ENCODE peak calls at places on chromosomes 1 and 21, in six cellular contexts. O, H, L, X, R and G are unnamed samples. For H3K27me3 and H3K9me3, the result is how much of the 10 kb centered on the place peaks cover.

GRCh38 chr1:204520834-204521709 is 4.9 kb downstream of the MDM4 start:
- DNase-seq in O (no peak), H (no peak), L (no peak), X (no peak), R (no peak), G (no peak)

GRCh38 chr1:94772840-94773239 is 47.3 kb upstream of the SLC44A3 start:
- DNase-seq in O (no peak), H (no peak), L (no peak), X (no peak), R (no peak), G (no peak)

GRCh38 chr1:115753830-115754229 is 14.7 kb downstream of the CASQ2 start:
- DNase-seq in O (no peak), H (no peak), L (peak), X (peak), R (no peak), G (no peak)

GRCh38 chr1:214146523-214146922 is 134.4 kb upstream of the SMYD2 start:
- DNase-seq in O (peak), H (no peak), L (no peak), X (no peak), R (no peak), G (no peak)

GRCh38 chr1:93324486-93325464 is 20.9 kb upstream of the DR1 start:
- DNase-seq in O (no peak), H (peak), L (no peak), X (no peak), R (no peak), G (peak)

GRCh38 chr1:176466514-176466913 is 3.5 kb downstream of the PAPPA2 start:
- DNase-seq in O (no peak), H (no peak), L (no peak), X (no peak), R (no peak), G (no peak)

GRCh38 chr1:183416850-183417690 is 1.1 kb downstream of the NMNAT2 start:
- DNase-seq in O (peak), H (peak), L (peak), X (no peak), R (peak), G (peak)

GRCh38 chr1:151653397-151653796 is 41.5 kb downstream of the SNX27 start:
- DNase-seq in O (no peak), H (peak), L (no peak), X (no peak), R (no peak), G (no peak)

GRCh38 chr1:106600626-106601025 is 455.8 kb upstream of the PRMT6 start:
- DNase-seq in O (no peak), H (peak), L (no peak), X (no peak), R (no peak), G (no peak)

GRCh38 chr21:42678118-42678430 is 24.7 kb downstream of the PDE9A start:
- DNase-seq in O (no peak), H (no peak), L (no peak), X (no peak), R (no peak), G (no peak)
- H3K27me3 ChIP-seq in O (under half), H (under half), L (under half), X (under half), R (under half), G (under half)

GRCh38 chr1:116827607-116828125 is 73.4 kb downstream of the CD2 start:
- DNase-seq in O (no peak), H (no peak), L (no peak), X (no peak), R (no peak), G (no peak)
- H3K4me3 ChIP-seq in O (no peak), H (no peak), L (no peak), X (no peak), R (no peak), G (no peak)

GRCh38 chr21:10511116-10511515 is 10.3 kb upstream of the TPTE start:
- DNase-seq in O (no peak), H (no peak), L (no peak), X (no peak), R (no peak), G (no peak)
- H3K9me3 ChIP-seq in O (under half), H (under half), L (under half), X (under half), R (under half), G (under half)

DNA sequence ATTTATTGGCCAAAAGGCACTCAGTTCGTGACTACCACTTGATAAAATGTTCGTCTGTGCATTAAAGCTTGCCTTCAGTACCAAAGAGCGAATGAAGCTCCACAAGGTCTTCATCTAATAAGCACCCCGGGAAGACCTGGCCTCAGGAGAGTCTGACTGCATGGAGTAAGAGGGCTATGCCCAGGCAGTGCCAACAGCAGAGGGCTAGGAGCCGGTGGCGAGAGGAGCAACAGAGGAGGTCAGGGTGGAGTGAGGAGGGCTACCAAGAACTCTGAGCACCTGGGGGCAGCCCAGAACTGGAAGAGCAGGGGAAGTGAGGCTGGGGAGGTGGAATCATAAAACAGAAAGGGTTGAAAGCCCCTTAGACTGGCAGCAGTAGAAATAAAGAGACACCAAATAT is 171.2 kb downstream of the RHOU start:
- DNase-seq in O (no peak), H (no peak), L (no peak), X (peak), R (no peak), G (no peak)
- H3K27me3 ChIP-seq in O (under half), H (under half), L (under half), X (under half), R (under half), G (under half)

GRCh38 chr1:101257500-101258325 is 20.9 kb downstream of the S1PR1 start:
- DNase-seq in O (no peak), H (no peak), L (no peak), X (peak), R (no peak), G (no peak)
- H3K4me3 ChIP-seq in O (no peak), H (no peak), L (no peak), X (no peak), R (no peak), G (no peak)

DNA sequence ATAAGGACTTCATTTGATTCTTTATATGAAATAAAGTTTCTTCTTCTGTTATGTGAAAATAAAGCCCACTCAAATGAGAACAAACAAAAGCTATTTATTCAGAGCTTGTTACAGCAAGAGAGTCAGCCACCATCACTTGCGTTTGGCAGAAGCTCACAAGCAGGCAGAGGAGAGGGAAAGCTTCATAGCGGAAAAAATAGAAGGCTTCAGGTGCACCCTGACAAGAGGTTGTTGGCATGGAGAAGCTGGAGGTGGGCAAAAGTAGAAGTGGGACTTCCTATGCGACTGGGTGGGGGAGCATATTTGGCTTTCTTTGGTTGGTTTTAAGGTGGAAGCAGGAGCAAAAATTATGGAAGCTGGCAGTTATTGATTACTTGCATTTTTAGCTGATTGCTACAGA is 273.8 kb upstream of the CHRM3 start:
- DNase-seq in O (no peak), H (no peak), L (no peak), X (no peak), R (no peak), G (no peak)
- H3K9me3 ChIP-seq in O (under half), H (under half), L (under half), X (under half), R (under half), G (under half)

GRCh38 chr1:155077346-155077745 is 1.3 kb upstream of the EFNA3 start:
- DNase-seq in O (no peak), H (no peak), L (no peak), X (no peak), R (no peak), G (no peak)
- H3K27me3 ChIP-seq in O (under half), H (under half), L (under half), X (under half), R (under half), G (under half)

GRCh38 chr1:1013922-1014617 is 773 bp downstream of the ISG15 start:
- DNase-seq in O (no peak), H (no peak), L (no peak), X (no peak), R (peak), G (no peak)
- H3K4me3 ChIP-seq in O (peak), H (peak), L (peak), X (peak), R (peak), G (peak)

DNA sequence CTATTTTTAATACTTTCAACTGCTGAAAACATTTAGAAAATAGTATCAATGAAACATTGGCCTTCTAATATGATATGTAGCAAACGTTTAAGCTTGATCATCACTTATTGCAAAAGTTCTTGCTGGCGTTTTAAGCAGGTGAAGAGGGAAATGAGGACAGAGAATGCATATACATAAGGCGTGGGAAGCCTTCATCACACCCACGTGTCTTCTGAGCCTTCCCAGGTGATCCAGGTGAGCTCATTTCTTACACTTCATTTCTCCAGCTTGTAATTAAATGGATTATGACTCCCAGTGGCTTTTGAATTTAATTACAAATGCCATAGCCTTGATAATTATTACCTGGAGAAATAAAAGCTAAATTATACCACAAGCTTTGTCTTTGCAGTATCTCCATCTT is 1973.8 kb downstream of the MRPL39 start:
- DNase-seq in O (no peak), H (no peak), L (no peak), X (no peak), R (no peak), G (no peak)
- H3K9me3 ChIP-seq in O (under half), H (under half), L (under half), X (under half), R (under half), G (under half)